ENCODE peak calls at places on chromosomes 16 and 17, in six cellular contexts. P is heart left ventricle, J is aorta, L is BE2C, F is mammary epithelial cell, M is adrenal gland. G is an unnamed sample.

GRCh38 chr17:81130385-81131288 is 34.7 kb upstream of the PVALEF start:
- DNase-seq in P (no peak), M (no peak), L (no peak), F (no peak), J (no peak), G (peak; percentile 71)

GRCh38 chr17:61385869-61386245 is 13.8 kb upstream of the TBX2 start:
- DNase-seq in L (peak; percentile 48), F (no peak), P (no peak), M (no peak), J (no peak), G (no peak)

GRCh38 chr17:63930951-63931575 is 1.1 kb downstream of the CD79B start:
- DNase-seq in M (peak; percentile 65), F (no peak), J (peak; percentile 86), L (no peak), P (peak; percentile 86), G (peak; percentile 91)

GRCh38 chr16:71883193-71883848 is 661 bp downstream of the ZNF821 start:
- DNase-seq in P (no peak), F (peak; percentile 23), J (peak; percentile 63), M (peak; percentile 43), L (peak; percentile 55), G (peak; percentile 77)

GRCh38 chr17:43532581-43532980 is 13.6 kb downstream of the ETV4 start:
- DNase-seq in L (no peak), F (no peak), P (no peak), J (peak; percentile 46), M (no peak), G (no peak)

GRCh38 chr17:31457391-31458234 is 66.1 kb downstream of the RAB11FIP4 start:
- DNase-seq in M (no peak), L (no peak), F (no peak), J (no peak), P (peak; percentile 42), G (no peak)

GRCh38 chr17:35890774-35891155 is 10.6 kb upstream of the CCL5 start:
- DNase-seq in F (no peak), J (peak; percentile 56), M (no peak), P (no peak), L (no peak), G (peak; percentile 47)

GRCh38 chr16:52283018-52283417 is 263.9 kb downstream of the TOX3 start:
- DNase-seq in L (no peak), P (no peak), F (peak; percentile 0), J (no peak), M (no peak), G (no peak)

GRCh38 chr17:27199948-27200347 is 94.0 kb upstream of the WSB1 start:
- DNase-seq in F (peak; percentile 8), M (no peak), L (no peak), P (no peak), J (no peak), G (no peak)

GRCh38 chr17:18159551-18160120 is 24.0 kb upstream of the ALKBH5 start:
- DNase-seq in F (no peak), J (no peak), L (no peak), P (no peak), M (no peak), G (no peak)

GRCh38 chr17:77404812-77405581 is 264.2 kb downstream of the SEC14L1 start:
- DNase-seq in J (peak; percentile 88), P (no peak), F (peak; percentile 74), M (peak; percentile 63), L (no peak), G (no peak)

GRCh38 chr16:11076259-11077018 is 132.1 kb downstream of the CLEC16A start:
- DNase-seq in P (no peak), L (no peak), J (no peak), F (no peak), M (no peak), G (no peak)

GRCh38 chr17:10394201-10394887 is 21.5 kb upstream of the MYH13 start:
- DNase-seq in P (no peak), F (no peak), J (no peak), M (no peak), L (no peak), G (no peak)

GRCh38 chr17:42387221-42387657 is 1.0 kb downstream of the STAT3 start:
- DNase-seq in P (no peak), J (no peak), F (peak; percentile 66), L (no peak), M (no peak), G (no peak)

GRCh38 chr17:34728771-34729310 is 149.5 kb downstream of the TMEM132E start:
- DNase-seq in P (no peak), J (no peak), F (no peak), M (no peak), L (no peak), G (peak; percentile 70)

GRCh38 chr17:43877451-43878155 is 29.7 kb downstream of the MPP2 start:
- DNase-seq in L (no peak), F (no peak), J (no peak), P (no peak), M (no peak), G (peak; percentile 22)

GRCh38 chr16:24995033-24995432 is 20.1 kb downstream of the ARHGAP17 start:
- DNase-seq in M (no peak), F (no peak), L (no peak), J (no peak), P (no peak), G (no peak)

GRCh38 chr17:57939797-57940196 is 15.4 kb downstream of the CUEDC1 start:
- DNase-seq in L (no peak), J (peak; percentile 71), F (no peak), M (no peak), P (no peak), G (no peak)

GRCh38 chr17:63413128-63413527 is 33.0 kb downstream of the CYB561 start:
- DNase-seq in L (no peak), M (no peak), F (no peak), J (no peak), P (no peak), G (no peak)

GRCh38 chr16:49411121-49411970 is 37.7 kb downstream of the C16orf78 start:
- DNase-seq in L (no peak), P (no peak), J (no peak), F (no peak), M (no peak), G (no peak)

GRCh38 chr17:40499551-40500189 is 1.8 kb downstream of the TNS4 start:
- DNase-seq in F (peak; percentile 71), J (peak; percentile 91), M (peak; percentile 84), P (peak; percentile 90), L (peak; percentile 86), G (peak; percentile 92)

GRCh38 chr16:86554599-86554916 is 477 bp downstream of the MTHFSD start:
- DNase-seq in P (no peak), F (no peak), J (no peak), L (no peak), M (no peak), G (no peak)

GRCh38 chr16:77946834-77947233 is 75.5 kb upstream of the CLEC3A start:
- DNase-seq in L (no peak), F (no peak), J (no peak), P (no peak), M (no peak), G (peak; percentile 30)

GRCh38 chr16:67296422-67296821 is 17.1 kb downstream of the PLEKHG4 start:
- DNase-seq in P (no peak), M (no peak), F (peak; percentile 37), L (no peak), J (peak; percentile 6), G (no peak)
- H3K27me3 ChIP-seq in P (no peaks in the 10 kb centered on the region), M (no peaks in the 10 kb centered on the region), F (peaks cover 11% of the 10 kb centered on the region), L (no peaks in the 10 kb centered on the region), J (no peaks in the 10 kb centered on the region), G (no peaks in the 10 kb centered on the region)

DNA sequence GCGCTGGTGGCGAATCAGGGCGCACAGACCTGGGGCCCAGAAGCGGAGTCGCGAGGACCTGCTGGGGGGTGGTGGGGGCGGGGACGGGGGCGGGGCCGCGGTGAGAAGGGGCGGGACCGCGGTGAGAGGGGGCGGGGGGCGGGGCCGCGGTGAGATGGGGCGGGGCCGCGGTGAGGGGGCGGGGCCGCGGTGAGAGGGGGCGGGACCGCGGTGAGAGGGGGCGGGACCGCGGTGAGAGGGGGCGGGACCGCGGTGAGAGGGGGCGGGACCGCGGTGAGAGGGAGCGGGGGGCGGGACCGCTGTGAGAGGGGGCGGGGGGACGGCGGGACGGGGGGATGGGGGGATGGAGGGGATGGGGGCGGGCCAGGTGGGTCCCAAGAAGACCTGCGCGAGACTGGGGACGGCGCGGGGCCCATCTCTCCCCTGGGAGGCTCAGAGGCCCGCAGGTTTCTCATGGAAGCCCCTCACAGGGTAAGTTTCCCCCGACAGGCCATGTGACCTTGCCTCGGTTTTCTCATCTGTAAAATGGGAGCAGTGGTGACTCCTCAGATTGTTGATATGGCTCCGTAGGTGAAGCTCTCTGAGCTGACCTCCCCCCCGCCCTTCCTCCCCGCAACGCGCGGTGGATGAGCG is 28.6 kb upstream of the DBNDD1 start:
- DNase-seq in J (no peak), F (no peak), L (no peak), P (no peak), M (peak; percentile 57), G (peak; percentile 97)
- H3K4me3 ChIP-seq in J (no peak overlapping the region), F (no peak overlapping the region), L (peak overlapping the region; percentile 56), P (peak overlapping the region; percentile 42), M (no peak overlapping the region), G (peak overlapping the region; percentile 56)

GRCh38 chr16:88654363-88655052 is 3.7 kb upstream of the CYBA start:
- DNase-seq in L (no peak), J (no peak), F (no peak), P (no peak), M (no peak), G (no peak)

GRCh38 chr16:88656291-88656980 is 5.6 kb upstream of the CYBA start:
- DNase-seq in F (no peak), J (peak; percentile 39), L (no peak), P (no peak), M (no peak), G (no peak)

GRCh38 chr16:88655053-88655732 is 4.3 kb upstream of the CYBA start:
- DNase-seq in M (no peak), P (peak; percentile 62), J (peak; percentile 47), F (no peak), L (no peak), G (no peak)

GRCh38 chr16:88657371-88657770 is 5.5 kb downstream of the MVD start:
- DNase-seq in L (no peak), P (no peak), F (no peak), J (peak; percentile 42), M (no peak), G (no peak)

DNA sequence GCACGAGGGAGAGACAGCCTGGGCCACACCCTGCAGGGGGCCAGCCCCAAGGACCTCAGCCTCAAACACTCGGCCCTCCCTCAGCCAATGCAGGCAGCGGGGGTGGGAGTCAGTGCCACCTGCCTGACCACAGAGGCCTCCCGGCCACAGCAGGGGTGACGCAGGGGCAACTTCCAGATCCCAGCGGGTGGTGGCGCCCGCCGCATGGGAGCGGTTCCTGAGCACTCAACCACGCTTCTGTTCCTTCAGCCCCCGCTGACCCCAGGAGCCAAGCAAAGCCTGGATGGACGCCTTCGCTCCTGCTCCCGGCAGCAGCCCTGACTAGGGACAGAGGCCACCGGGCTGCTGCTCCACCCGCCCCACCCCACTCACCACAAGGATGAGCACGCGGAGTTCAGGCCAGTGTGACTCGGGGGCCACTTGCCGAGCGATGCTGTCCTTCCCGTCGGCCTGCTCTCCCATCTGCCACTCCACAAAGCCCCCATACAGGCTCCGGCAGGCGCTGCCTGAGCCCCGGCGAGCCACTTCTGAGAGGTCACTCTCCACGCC is 5.0 kb upstream of the CYBA start:
- DNase-seq in F (no peak), P (no peak), M (no peak), L (no peak), J (peak; percentile 38), G (no peak)
- H3K36me3 ChIP-seq in F (peaks cover 9% of the 10 kb centered on the region), P (peaks cover 41% of the 10 kb centered on the region), M (peaks cover 13% of the 10 kb centered on the region), L (peaks cover 16% of the 10 kb centered on the region), J (no peaks in the 10 kb centered on the region), G (peaks cover 2% of the 10 kb centered on the region)

DNA sequence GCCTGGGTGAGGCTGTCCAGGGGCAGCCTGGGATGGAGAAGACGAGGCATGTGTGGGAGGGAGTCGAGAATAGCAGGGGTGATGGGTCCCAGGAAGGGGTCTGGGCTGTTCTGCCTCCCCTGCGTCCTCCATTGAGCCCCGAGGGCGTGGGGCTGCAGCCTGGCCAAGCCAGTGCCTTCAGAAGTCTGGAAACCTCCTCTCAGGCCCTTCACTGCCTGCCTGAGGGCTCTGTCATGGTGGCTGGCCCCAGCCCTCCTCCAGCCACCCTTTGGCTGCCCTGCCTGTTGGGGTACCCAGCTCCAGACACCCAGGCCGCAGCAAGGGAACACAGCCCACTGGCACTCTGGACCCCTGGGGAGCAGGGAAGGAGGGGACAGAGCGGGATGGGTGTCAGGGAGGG is 27.6 kb downstream of the ENGASE start:
- DNase-seq in M (no peak), J (no peak), F (no peak), P (no peak), L (no peak), G (no peak)
- H3K27me3 ChIP-seq in M (peaks cover 14% of the 10 kb centered on the region), J (no peaks in the 10 kb centered on the region), F (peaks cover 14% of the 10 kb centered on the region), P (peaks cover 62% of the 10 kb centered on the region), L (peaks cover 46% of the 10 kb centered on the region), G (no peaks in the 10 kb centered on the region)